ENCODE peak calls at places on chromosomes 11 and 22, in five cellular contexts. T, P, Q, S and Y are unnamed samples.

GRCh38 chr22:30612789-30613188 is 5.8 kb downstream of the TCN2 start:
- DNase-seq in Q (no peak), T (no peak), S (no peak), P (no peak), Y (no peak)

GRCh38 chr11:12802418-12803085 is 128.3 kb downstream of the TEAD1 start:
- DNase-seq in S (peak), P (peak), T (no peak), Q (peak), Y (peak)

GRCh38 chr22:16959345-16959930 is 48.6 kb downstream of the GAB4 start:
- DNase-seq in P (no peak), S (no peak), Q (no peak), T (no peak), Y (no peak)

GRCh38 chr11:1870721-1871466 is 18.0 kb downstream of the LSP1 start:
- DNase-seq in P (no peak), T (no peak), Q (no peak), S (peak), Y (no peak)

GRCh38 chr11:68825603-68826002 is 16.1 kb downstream of the CPT1A start:
- DNase-seq in T (no peak), P (no peak), S (peak), Q (no peak), Y (peak)

GRCh38 chr11:32892355-32893090 is at the start of gene QSER1:
- DNase-seq in T (peak), Q (peak), S (peak), P (peak), Y (peak)

GRCh38 chr11:96620464-96621044 is 230.7 kb downstream of the JRKL start:
- DNase-seq in S (peak), P (no peak), Q (no peak), T (no peak), Y (no peak)

GRCh38 chr11:45092901-45093760 is 53.3 kb upstream of the PRDM11 start:
- DNase-seq in S (no peak), P (no peak), Q (no peak), T (no peak), Y (no peak)

GRCh38 chr11:45285931-45286632 is at the start of gene SYT13:
- DNase-seq in S (no peak), Q (peak), T (no peak), P (peak), Y (peak)

GRCh38 chr22:45162531-45162930 is 1.2 kb upstream of the NUP50 start:
- DNase-seq in Q (no peak), P (no peak), S (no peak), T (no peak), Y (peak)

GRCh38 chr11:131867457-131868257 is 497.2 kb downstream of the NTM start:
- DNase-seq in P (no peak), Q (peak), S (peak), T (peak), Y (peak)

GRCh38 chr11:100670140-100670539 is 16.9 kb upstream of the ARHGAP42 start:
- DNase-seq in Q (no peak), T (no peak), P (no peak), S (no peak), Y (no peak)

GRCh38 chr11:33724644-33725035 is 11.6 kb downstream of the CD59 start:
- DNase-seq in S (no peak), P (no peak), T (no peak), Q (no peak), Y (no peak)

GRCh38 chr11:132685174-132685611 is 847.1 kb downstream of the OPCML start:
- DNase-seq in Q (no peak), P (no peak), S (no peak), T (no peak), Y (no peak)

GRCh38 chr11:59802639-59803176 is 7.9 kb downstream of the MRPL16 start:
- DNase-seq in P (no peak), T (no peak), S (peak), Q (peak), Y (no peak)

GRCh38 chr22:49323751-49324415 is 503.8 kb downstream of the BRD1 start:
- DNase-seq in P (no peak), T (no peak), S (no peak), Q (no peak), Y (no peak)

GRCh38 chr11:123753110-123753509 is 1.2 kb downstream of the OR6X1 start:
- DNase-seq in Q (no peak), S (no peak), P (no peak), T (no peak), Y (no peak)

GRCh38 chr11:46553746-46554204 is 40.0 kb downstream of the AMBRA1 start:
- DNase-seq in T (no peak), S (peak), Q (no peak), P (peak), Y (no peak)

GRCh38 chr11:134382257-134382656 is 29.8 kb downstream of the B3GAT1 start:
- DNase-seq in S (no peak), P (no peak), T (no peak), Q (no peak), Y (no peak)

GRCh38 chr11:32884770-32885384 is 7.7 kb upstream of the QSER1 start:
- DNase-seq in S (peak), Q (no peak), T (no peak), P (no peak), Y (no peak)

GRCh38 chr11:31780078-31780971 is 30.8 kb downstream of the PAX6 start:
- DNase-seq in S (no peak), P (no peak), T (no peak), Q (no peak), Y (no peak)

GRCh38 chr11:27216268-27217149 is 146.5 kb downstream of the CCDC34 start:
- DNase-seq in S (no peak), T (no peak), P (no peak), Q (no peak), Y (peak)

GRCh38 chr11:17188675-17189074 is 19.1 kb downstream of the PIK3C2A start:
- DNase-seq in P (no peak), Q (no peak), S (no peak), T (no peak), Y (no peak)

GRCh38 chr11:12499071-12499470 is 121.7 kb downstream of the PARVA start:
- DNase-seq in S (no peak), T (no peak), P (no peak), Q (no peak), Y (no peak)

GRCh38 chr22:38317995-38318715 is 922 bp upstream of the CSNK1E start:
- DNase-seq in Q (peak), P (peak), T (no peak), S (peak), Y (peak)

GRCh38 chr11:84981296-84981695 is 645.8 kb downstream of the DLG2 start:
- DNase-seq in S (no peak), P (no peak), T (no peak), Q (no peak), Y (no peak)

GRCh38 chr11:26993965-26994446 is at the start of gene FIBIN:
- DNase-seq in Q (no peak), P (no peak), S (no peak), T (no peak), Y (peak)

GRCh38 chr11:133531450-133531849 is 851 bp downstream of the OPCML start:
- DNase-seq in S (no peak), P (no peak), T (no peak), Q (no peak), Y (no peak)

GRCh38 chr11:65479184-65480145 is 19.4 kb upstream of the MALAT1 start:
- DNase-seq in S (peak), T (no peak), P (peak), Q (peak), Y (peak)

GRCh38 chr11:65482306-65482850 is 16.5 kb upstream of the MALAT1 start:
- DNase-seq in S (no peak), P (no peak), T (no peak), Q (no peak), Y (no peak)

GRCh38 chr11:65476632-65477270 is 22.1 kb upstream of the MALAT1 start:
- DNase-seq in Q (no peak), P (no peak), T (no peak), S (no peak), Y (peak)

GRCh38 chr11:65477271-65478029 is 21.4 kb upstream of the MALAT1 start:
- DNase-seq in T (peak), P (peak), Q (peak), S (peak), Y (peak)

GRCh38 chr11:65478411-65479183 is 20.2 kb upstream of the MALAT1 start:
- DNase-seq in T (no peak), Q (no peak), S (peak), P (no peak), Y (peak)
- TF ChIP-seq POLR2A in T (no peak), Q (no peak), S (peak), P (no peak), Y (no peak)

GRCh38 chr11:447923-448731 is 2.0 kb upstream of the PTDSS2 start:
- DNase-seq in T (peak), S (peak), Q (peak), P (peak), Y (peak)
- TF ChIP-seq POLR2A in T (peak), S (peak), Q (peak), P (peak), Y (peak)

DNA sequence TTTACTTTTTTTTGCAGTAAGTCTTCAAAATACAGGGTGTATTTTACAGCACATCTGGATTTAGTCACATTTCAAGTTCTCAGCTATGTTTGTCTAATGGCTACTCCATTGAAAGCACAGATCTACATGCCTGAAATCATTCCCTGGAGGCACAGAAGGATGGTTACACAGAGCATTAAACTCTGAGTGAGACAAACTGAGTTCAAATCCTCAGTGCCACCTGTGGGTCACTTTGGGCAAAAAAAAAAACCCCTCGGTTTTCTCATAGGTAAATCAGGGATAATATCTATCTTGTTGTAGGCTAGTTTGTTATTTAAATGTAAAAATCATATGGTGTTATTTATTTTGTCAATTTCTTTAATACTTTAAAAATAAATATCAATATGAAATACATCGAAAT is 7.7 kb downstream of the ANKRD49 start:
- DNase-seq in T (no peak), P (no peak), Q (no peak), S (no peak), Y (no peak)
- TF ChIP-seq POLR2A in T (no peak), P (no peak), Q (no peak), S (no peak), Y (no peak)

DNA sequence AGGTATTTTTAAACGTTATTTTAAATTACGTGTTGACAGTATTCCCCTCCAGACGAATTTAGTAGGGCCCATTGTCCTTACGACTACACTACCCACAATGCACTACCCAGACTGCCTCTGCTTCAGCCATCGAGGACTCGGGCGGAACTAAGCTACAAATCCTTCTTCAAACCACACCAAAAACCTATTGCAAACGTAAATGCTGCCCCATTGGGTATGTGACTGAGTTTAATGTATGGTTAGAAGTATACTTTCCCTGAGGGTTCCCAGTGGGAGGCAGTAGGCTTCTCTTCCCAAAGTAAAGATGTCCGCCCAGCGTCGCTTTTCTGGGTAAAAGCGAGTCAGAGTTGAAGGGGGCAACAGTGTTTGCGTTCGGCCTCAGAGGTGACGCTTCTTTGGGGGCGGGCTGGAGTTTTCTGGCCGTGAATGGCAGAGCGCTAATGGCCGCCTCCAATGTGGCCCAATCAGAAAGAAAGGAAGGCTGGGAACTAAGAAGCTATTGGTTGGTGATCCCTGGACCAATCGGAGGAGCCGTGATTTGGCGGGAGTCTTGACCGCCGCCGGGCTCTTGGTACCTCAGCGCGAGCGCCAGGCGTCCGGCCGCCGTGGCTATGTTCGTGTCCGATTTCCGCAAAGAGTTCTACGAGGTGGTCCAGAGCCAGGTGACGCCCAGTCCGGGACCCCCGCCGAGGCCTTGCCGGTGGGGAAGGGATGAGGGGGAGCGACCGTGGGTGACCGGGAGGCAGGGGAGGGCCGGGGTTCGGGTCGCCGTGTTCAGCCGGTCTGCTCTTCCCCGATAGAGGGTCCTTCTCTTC is at the start of gene CDC45:
- DNase-seq in T (peak), P (peak), S (peak), Q (peak), Y (peak)
- TF ChIP-seq POLR2A in T (no peak), P (no peak), S (no peak), Q (peak), Y (no peak)

DNA sequence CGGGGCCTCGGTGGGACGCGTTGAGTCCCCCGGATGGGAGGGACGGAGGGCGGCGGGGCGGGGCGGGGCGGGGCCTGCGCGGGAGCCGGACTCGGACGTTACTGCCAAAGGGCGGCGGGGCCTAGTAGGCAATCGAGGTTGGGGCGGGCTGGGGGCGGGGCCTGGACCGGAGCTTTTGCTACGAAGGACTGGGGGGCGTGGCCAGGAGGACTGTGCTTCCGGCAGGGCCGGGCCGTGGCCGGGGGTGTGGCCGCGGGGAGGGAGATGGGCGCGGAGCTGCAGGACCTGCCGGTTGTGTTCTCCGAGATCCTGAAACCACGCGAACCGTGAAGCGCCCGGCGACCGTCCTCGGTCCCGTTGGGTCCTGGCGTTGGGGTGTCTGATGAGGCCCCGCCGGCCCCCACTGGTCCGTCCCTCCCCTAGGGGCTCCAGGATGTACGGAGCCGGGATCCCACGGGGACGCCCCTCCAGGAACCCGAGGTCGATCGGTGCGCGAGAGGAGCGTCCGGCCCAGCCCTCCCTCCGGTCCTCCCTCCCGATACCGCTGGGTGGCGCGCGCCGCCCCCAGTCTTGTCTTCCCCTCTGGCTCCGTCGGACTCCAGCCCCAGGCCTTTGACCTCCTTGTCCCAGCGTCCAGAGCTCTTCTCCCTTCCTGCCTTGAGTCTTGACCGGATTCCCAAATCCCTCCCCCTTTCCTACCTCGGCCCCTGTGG is 649 bp upstream of the NUDT8 start:
- DNase-seq in T (peak), S (peak), P (peak), Q (peak), Y (peak)
- TF ChIP-seq POLR2A in T (no peak), S (peak), P (peak), Q (peak), Y (peak)

GRCh38 chr11:44065851-44066731 is at the start of gene ACCS:
- DNase-seq in P (peak), T (peak), S (peak), Q (peak), Y (peak)
- TF ChIP-seq POLR2A in P (peak), T (peak), S (peak), Q (peak), Y (peak)

GRCh38 chr11:10808553-10809372 is at the start of gene EIF4G2:
- DNase-seq in T (peak), P (peak), S (peak), Q (peak), Y (peak)
- TF ChIP-seq POLR2A in T (peak), P (peak), S (peak), Q (peak), Y (peak)